ENCODE peak calls at places on chromosomes 3 and 15, in seven cellular contexts. One of them, this sample, is unnamed.

GRCh38 chr3:55823829-55824228 is 336.7 kb upstream of the WNT5A start:
- DNase-seq in fibroblast of the aortic adventitia: no peak
- DNase-seq in GM10248: no peak
- DNase-seq in PC-9: no peak
- DNase-seq in endodermal cell: no peak
- DNase-seq in HCT116: no peak
- DNase-seq in endothelial cell: no peak
- DNase-seq in this sample: no peak

GRCh38 chr3:124125320-124125719 is 133.4 kb upstream of the ROPN1 start:
- DNase-seq in endodermal cell: no peak
- DNase-seq in GM10248: no peak
- DNase-seq in fibroblast of the aortic adventitia: no peak
- DNase-seq in HCT116: no peak
- DNase-seq in PC-9: no peak
- DNase-seq in endothelial cell: no peak
- DNase-seq in this sample: no peak

GRCh38 chr15:58758141-58758540 is 8.6 kb upstream of the ADAM10 start:
- DNase-seq in PC-9: no peak
- DNase-seq in HCT116: no peak
- DNase-seq in endothelial cell: no peak
- DNase-seq in fibroblast of the aortic adventitia: peak
- DNase-seq in endodermal cell: no peak
- DNase-seq in GM10248: peak
- DNase-seq in this sample: no peak

GRCh38 chr3:13801361-13802214 is 78.3 kb downstream of the WNT7A start:
- DNase-seq in endodermal cell: no peak
- DNase-seq in GM10248: no peak
- DNase-seq in endothelial cell: no peak
- DNase-seq in PC-9: peak
- DNase-seq in fibroblast of the aortic adventitia: no peak
- DNase-seq in HCT116: no peak
- DNase-seq in this sample: no peak

GRCh38 chr15:41557673-41558399 is 1.2 kb upstream of the TYRO3 start:
- DNase-seq in PC-9: no peak
- DNase-seq in HCT116: peak
- DNase-seq in endodermal cell: peak
- DNase-seq in GM10248: peak
- DNase-seq in endothelial cell: peak
- DNase-seq in fibroblast of the aortic adventitia: peak
- DNase-seq in this sample: no peak

GRCh38 chr3:122312826-122313225 is 12.2 kb upstream of the CSTA start:
- DNase-seq in fibroblast of the aortic adventitia: no peak
- DNase-seq in HCT116: no peak
- DNase-seq in endodermal cell: no peak
- DNase-seq in GM10248: no peak
- DNase-seq in endothelial cell: no peak
- DNase-seq in PC-9: peak
- DNase-seq in this sample: no peak

GRCh38 chr15:59611277-59612260 is at the start of gene GCNT3:
- DNase-seq in GM10248: peak
- DNase-seq in endodermal cell: no peak
- DNase-seq in fibroblast of the aortic adventitia: peak
- DNase-seq in endothelial cell: no peak
- DNase-seq in HCT116: peak
- DNase-seq in PC-9: peak
- DNase-seq in this sample: no peak

GRCh38 chr15:85639752-85640381 is 154.9 kb downstream of the KLHL25 start:
- DNase-seq in PC-9: no peak
- DNase-seq in GM10248: peak
- DNase-seq in HCT116: no peak
- DNase-seq in endothelial cell: no peak
- DNase-seq in endodermal cell: no peak
- DNase-seq in fibroblast of the aortic adventitia: peak
- DNase-seq in this sample: no peak

GRCh38 chr15:40092416-40093223 is 16.1 kb downstream of the BMF start:
- DNase-seq in PC-9: no peak
- DNase-seq in endodermal cell: no peak
- DNase-seq in fibroblast of the aortic adventitia: peak
- DNase-seq in endothelial cell: no peak
- DNase-seq in GM10248: no peak
- DNase-seq in HCT116: no peak
- DNase-seq in this sample: no peak

GRCh38 chr3:187778726-187779125 is 33.5 kb upstream of the BCL6 start:
- DNase-seq in endodermal cell: no peak
- DNase-seq in HCT116: no peak
- DNase-seq in fibroblast of the aortic adventitia: no peak
- DNase-seq in endothelial cell: no peak
- DNase-seq in GM10248: no peak
- DNase-seq in PC-9: no peak
- DNase-seq in this sample: no peak

GRCh38 chr3:74135808-74136207 is 478.7 kb downstream of the CNTN3 start:
- DNase-seq in endodermal cell: no peak
- DNase-seq in fibroblast of the aortic adventitia: no peak
- DNase-seq in HCT116: no peak
- DNase-seq in PC-9: no peak
- DNase-seq in GM10248: no peak
- DNase-seq in endothelial cell: no peak
- DNase-seq in this sample: no peak

GRCh38 chr3:117761992-117762944 is 1052.7 kb downstream of the TUSC7 start:
- DNase-seq in HCT116: no peak
- DNase-seq in fibroblast of the aortic adventitia: peak
- DNase-seq in GM10248: no peak
- DNase-seq in endodermal cell: no peak
- DNase-seq in PC-9: no peak
- DNase-seq in endothelial cell: no peak
- DNase-seq in this sample: no peak

GRCh38 chr3:44439499-44440295 is 37.8 kb downstream of the ZNF445 start:
- DNase-seq in GM10248: peak
- DNase-seq in endodermal cell: no peak
- DNase-seq in PC-9: no peak
- DNase-seq in fibroblast of the aortic adventitia: peak
- DNase-seq in HCT116: no peak
- DNase-seq in endothelial cell: peak
- DNase-seq in this sample: no peak

GRCh38 chr3:32109256-32109655 is 2.8 kb downstream of the GPD1L start:
- DNase-seq in HCT116: no peak
- DNase-seq in PC-9: no peak
- DNase-seq in endothelial cell: no peak
- DNase-seq in fibroblast of the aortic adventitia: peak
- DNase-seq in endodermal cell: peak
- DNase-seq in GM10248: no peak
- DNase-seq in this sample: no peak

DNA sequence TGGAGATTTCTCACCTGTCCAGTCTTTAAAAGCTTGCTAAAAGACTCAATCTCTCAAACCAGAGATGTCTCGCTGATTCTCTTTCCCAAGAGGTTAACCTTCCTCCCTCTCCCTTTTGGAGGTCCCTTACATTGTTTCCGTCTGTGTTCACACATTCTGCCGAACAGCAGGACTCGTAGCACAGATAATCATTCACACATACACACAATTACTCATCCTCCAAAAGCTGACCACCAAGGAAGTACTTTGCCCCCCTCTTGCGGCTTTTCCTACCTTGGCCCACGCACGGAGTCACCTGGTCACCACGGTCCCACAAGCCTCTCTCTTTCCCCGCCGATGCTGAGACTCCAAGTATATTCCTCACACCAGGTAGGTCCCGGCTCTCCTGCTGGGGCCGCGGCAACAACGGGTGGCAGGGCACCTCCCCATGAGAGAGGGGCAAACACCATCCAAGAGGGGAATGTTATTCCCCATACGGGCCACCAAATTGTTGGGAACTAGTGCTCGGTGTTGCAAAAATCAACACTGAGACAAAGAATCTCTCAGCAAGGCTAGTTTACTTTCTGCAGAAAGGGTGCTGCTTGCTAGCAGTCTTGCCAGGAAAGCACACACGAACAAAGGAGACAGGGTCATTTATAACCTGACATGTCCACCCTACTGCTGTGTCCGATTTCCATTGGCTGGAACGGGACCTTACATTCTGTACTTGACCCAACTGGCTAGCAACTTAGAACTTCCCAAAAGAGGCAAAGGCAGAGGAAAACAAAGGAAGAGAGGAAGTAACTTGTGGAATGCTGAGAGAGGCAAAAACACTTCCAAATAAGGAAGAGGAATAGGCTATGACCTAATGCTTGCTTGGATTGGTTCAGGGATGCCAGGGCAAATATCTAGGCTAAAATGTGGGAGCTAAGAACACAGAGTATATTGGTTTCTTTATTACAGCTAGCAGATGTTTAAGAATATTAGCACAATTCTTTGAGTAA is 102.1 kb upstream of the NECTIN3 start:
- DNase-seq in PC-9: no peak
- DNase-seq in HCT116: no peak
- DNase-seq in GM10248: no peak
- DNase-seq in endodermal cell: no peak
- DNase-seq in fibroblast of the aortic adventitia: no peak
- DNase-seq in endothelial cell: no peak
- DNase-seq in this sample: no peak
- TF ChIP-seq CTCF in PC-9: no peak
- TF ChIP-seq CTCF in HCT116: no peak
- TF ChIP-seq CTCF in GM10248: no peak
- TF ChIP-seq CTCF in endodermal cell: no peak
- TF ChIP-seq CTCF in fibroblast of the aortic adventitia: no peak
- TF ChIP-seq CTCF in endothelial cell: no peak
- TF ChIP-seq CTCF in this sample: no peak

GRCh38 chr3:161212892-161213291 is 8.2 kb upstream of the NMD3 start:
- DNase-seq in endothelial cell: no peak
- DNase-seq in GM10248: no peak
- DNase-seq in PC-9: no peak
- DNase-seq in HCT116: no peak
- DNase-seq in endodermal cell: no peak
- DNase-seq in fibroblast of the aortic adventitia: peak
- DNase-seq in this sample: no peak

GRCh38 chr3:161203485-161204098 is 17.5 kb upstream of the NMD3 start:
- DNase-seq in GM10248: peak
- DNase-seq in fibroblast of the aortic adventitia: no peak
- DNase-seq in endodermal cell: no peak
- DNase-seq in endothelial cell: no peak
- DNase-seq in HCT116: no peak
- DNase-seq in PC-9: no peak
- DNase-seq in this sample: no peak

GRCh38 chr3:161213644-161214043 is 7.5 kb upstream of the NMD3 start:
- DNase-seq in PC-9: no peak
- DNase-seq in fibroblast of the aortic adventitia: no peak
- DNase-seq in endothelial cell: no peak
- DNase-seq in GM10248: no peak
- DNase-seq in endodermal cell: no peak
- DNase-seq in HCT116: no peak
- DNase-seq in this sample: no peak

GRCh38 chr3:161208931-161209330 is 12.2 kb upstream of the NMD3 start:
- DNase-seq in GM10248: no peak
- DNase-seq in fibroblast of the aortic adventitia: no peak
- DNase-seq in PC-9: no peak
- DNase-seq in HCT116: no peak
- DNase-seq in endothelial cell: no peak
- DNase-seq in endodermal cell: peak
- DNase-seq in this sample: no peak
- TF ChIP-seq CTCF in GM10248: no peak
- TF ChIP-seq CTCF in fibroblast of the aortic adventitia: no peak
- TF ChIP-seq CTCF in PC-9: no peak
- TF ChIP-seq CTCF in HCT116: no peak
- TF ChIP-seq CTCF in endothelial cell: no peak
- TF ChIP-seq CTCF in endodermal cell: no peak
- TF ChIP-seq CTCF in this sample: no peak

DNA sequence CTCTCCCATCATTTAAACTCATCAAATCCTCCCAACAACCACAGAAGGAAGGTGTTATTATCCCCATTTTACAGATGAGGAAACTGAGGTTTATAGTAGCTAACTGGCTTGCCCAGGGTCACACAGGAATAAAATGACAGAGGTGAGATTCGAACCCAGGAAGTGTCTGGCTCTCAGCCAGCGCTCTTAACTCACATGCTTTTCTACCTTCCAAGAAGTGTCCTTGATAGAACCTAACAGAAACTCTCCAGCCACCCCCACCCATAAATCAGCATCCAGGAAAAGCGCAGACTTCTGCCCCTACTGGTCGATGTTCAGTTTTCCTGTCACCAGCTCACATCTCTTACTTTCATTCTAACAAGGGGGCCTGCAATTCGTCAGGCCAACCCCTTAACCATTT is 51.7 kb downstream of the SPATA12 start:
- DNase-seq in endodermal cell: peak
- DNase-seq in GM10248: peak
- DNase-seq in PC-9: no peak
- DNase-seq in fibroblast of the aortic adventitia: peak
- DNase-seq in HCT116: no peak
- DNase-seq in endothelial cell: no peak
- DNase-seq in this sample: no peak
- TF ChIP-seq CTCF in endodermal cell: peak
- TF ChIP-seq CTCF in GM10248: peak
- TF ChIP-seq CTCF in PC-9: peak
- TF ChIP-seq CTCF in fibroblast of the aortic adventitia: peak
- TF ChIP-seq CTCF in HCT116: peak
- TF ChIP-seq CTCF in endothelial cell: peak
- TF ChIP-seq CTCF in this sample: peak

GRCh38 chr15:26972636-26973035 is 1.7 kb downstream of the GABRG3 start:
- DNase-seq in HCT116: no peak
- DNase-seq in endothelial cell: no peak
- DNase-seq in PC-9: no peak
- DNase-seq in GM10248: no peak
- DNase-seq in fibroblast of the aortic adventitia: no peak
- DNase-seq in endodermal cell: peak
- DNase-seq in this sample: no peak

GRCh38 chr15:26971303-26972018 is 480 bp downstream of the GABRG3 start:
- DNase-seq in PC-9: no peak
- DNase-seq in HCT116: no peak
- DNase-seq in fibroblast of the aortic adventitia: no peak
- DNase-seq in endothelial cell: peak
- DNase-seq in GM10248: no peak
- DNase-seq in endodermal cell: peak
- DNase-seq in this sample: no peak

GRCh38 chr15:26970712-26971210 is at the start of gene GABRG3:
- DNase-seq in PC-9: no peak
- DNase-seq in endodermal cell: peak
- DNase-seq in fibroblast of the aortic adventitia: no peak
- DNase-seq in GM10248: no peak
- DNase-seq in endothelial cell: peak
- DNase-seq in HCT116: no peak
- DNase-seq in this sample: no peak

DNA sequence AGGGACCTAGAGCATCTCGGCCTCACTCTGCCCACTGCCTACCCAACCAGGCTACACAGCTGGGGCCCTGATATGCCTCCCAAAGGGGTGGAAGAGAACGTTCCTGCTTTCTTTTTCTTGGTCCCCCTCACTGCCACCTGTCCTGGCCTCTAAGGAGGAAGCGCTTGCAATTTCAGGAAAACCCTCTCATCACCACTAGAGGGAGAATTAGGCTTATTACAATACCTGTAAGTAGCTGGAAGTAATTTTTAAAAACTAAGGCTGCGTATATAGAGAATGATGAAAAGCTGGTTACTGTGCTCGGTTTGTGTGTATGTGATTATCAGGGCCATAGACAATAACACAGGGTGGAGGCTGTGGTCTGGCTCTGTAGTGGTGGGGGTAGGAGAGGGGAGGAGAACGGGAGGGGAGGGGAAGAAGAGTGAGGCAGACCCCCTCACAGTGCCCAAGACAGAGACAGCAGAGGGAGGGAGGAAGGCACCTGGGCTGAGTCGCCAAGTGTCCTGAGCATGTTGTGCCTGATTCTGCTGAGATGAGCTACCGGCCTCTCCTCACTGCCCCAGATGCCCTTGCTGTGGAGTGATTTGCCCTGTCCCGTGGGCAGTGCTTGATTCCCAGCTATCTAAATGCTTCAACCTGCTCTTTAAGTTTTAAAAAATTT is 3.3 kb downstream of the GABRG3 start:
- DNase-seq in HCT116: no peak
- DNase-seq in endothelial cell: peak
- DNase-seq in GM10248: no peak
- DNase-seq in endodermal cell: peak
- DNase-seq in fibroblast of the aortic adventitia: peak
- DNase-seq in PC-9: no peak
- DNase-seq in this sample: no peak
- TF ChIP-seq CTCF in HCT116: peak
- TF ChIP-seq CTCF in endothelial cell: peak
- TF ChIP-seq CTCF in GM10248: peak
- TF ChIP-seq CTCF in endodermal cell: peak
- TF ChIP-seq CTCF in fibroblast of the aortic adventitia: peak
- TF ChIP-seq CTCF in PC-9: peak
- TF ChIP-seq CTCF in this sample: peak

This sample was measured in osteocyte.